ENCODE peak calls at places on chromosomes 12 and 14, in six cellular contexts. Y, A, U, C, B and X are unnamed samples.

GRCh38 chr14:81273961-81274360 is 53.2 kb upstream of the GTF2A1 start:
- DNase-seq in Y (no peak), A (no peak), U (no peak), C (no peak), B (no peak), X (no peak)

GRCh38 chr12:34218193-34219045 is 196.1 kb downstream of the ALG10 start:
- DNase-seq in Y (no peak), A (peak), U (peak), C (peak), B (peak), X (peak)

GRCh38 chr12:8773456-8773855 is 49.0 kb upstream of the A2ML1 start:
- DNase-seq in Y (no peak), A (no peak), U (peak), C (no peak), B (no peak), X (no peak)

GRCh38 chr14:55438066-55438683 is 2.2 kb downstream of the TBPL2 start:
- DNase-seq in Y (no peak), A (peak), U (no peak), C (peak), B (no peak), X (peak)

GRCh38 chr12:108852674-108853073 is 4.7 kb downstream of the SSH1 start:
- DNase-seq in Y (no peak), A (no peak), U (no peak), C (no peak), B (no peak), X (no peak)

GRCh38 chr12:106135075-106135474 is 3.7 kb downstream of the NUAK1 start:
- DNase-seq in Y (no peak), A (no peak), U (no peak), C (no peak), B (no peak), X (no peak)

GRCh38 chr12:118874698-118875548 is 106.4 kb upstream of the SRRM4 start:
- DNase-seq in Y (no peak), A (no peak), U (no peak), C (no peak), B (no peak), X (no peak)

GRCh38 chr14:22418631-22419030 is 170.4 kb downstream of the DAD1 start:
- DNase-seq in Y (no peak), A (no peak), U (no peak), C (no peak), B (no peak), X (no peak)

GRCh38 chr14:76926521-76927251 is 100.5 kb downstream of the LRRC74A start:
- DNase-seq in Y (peak), A (no peak), U (peak), C (no peak), B (no peak), X (no peak)

GRCh38 chr12:57452181-57452936 is 2.7 kb upstream of the INHBE start:
- DNase-seq in Y (peak), A (no peak), U (peak), C (no peak), B (no peak), X (no peak)

GRCh38 chr12:72098622-72099021 is 160.0 kb downstream of the TPH2 start:
- DNase-seq in Y (no peak), A (no peak), U (no peak), C (no peak), B (no peak), X (no peak)

DNA sequence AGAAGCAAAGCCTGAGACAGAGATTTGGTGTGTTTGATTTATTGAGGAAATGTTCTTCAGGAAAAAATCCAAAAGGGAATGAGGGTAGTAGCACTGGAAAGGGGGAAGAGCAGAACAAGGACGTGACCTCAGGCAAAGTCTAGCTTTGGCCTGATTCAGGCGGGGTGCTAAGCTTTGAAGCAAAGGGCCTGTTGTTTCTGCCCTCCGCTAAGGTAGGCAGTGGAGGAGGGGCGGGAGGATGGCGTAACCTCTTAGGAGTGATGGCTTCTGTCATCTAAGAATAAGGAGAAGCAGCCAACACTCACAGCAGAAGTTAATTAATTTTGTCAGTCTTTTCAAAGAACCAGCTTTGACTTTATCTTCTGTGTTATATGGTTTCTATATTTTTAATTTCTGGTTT is 20.4 kb downstream of the ABHD12B start:
- DNase-seq in Y (no peak), A (peak), U (no peak), C (no peak), B (no peak), X (no peak)
- H3K27ac ChIP-seq in Y (no peak), A (no peak), U (no peak), C (no peak), B (no peak), X (no peak)

GRCh38 chr14:37569729-37570128 is 25.3 kb downstream of the FOXA1 start:
- DNase-seq in Y (no peak), A (no peak), U (no peak), C (no peak), B (no peak), X (no peak)

GRCh38 chr14:37563189-37563588 is 31.9 kb downstream of the FOXA1 start:
- DNase-seq in Y (no peak), A (peak), U (no peak), C (no peak), B (no peak), X (no peak)

GRCh38 chr14:37566811-37567371 is 28.2 kb downstream of the FOXA1 start:
- DNase-seq in Y (no peak), A (peak), U (no peak), C (peak), B (no peak), X (no peak)

GRCh38 chr14:37571391-37571790 is 23.7 kb downstream of the FOXA1 start:
- DNase-seq in Y (no peak), A (no peak), U (no peak), C (no peak), B (no peak), X (no peak)

DNA sequence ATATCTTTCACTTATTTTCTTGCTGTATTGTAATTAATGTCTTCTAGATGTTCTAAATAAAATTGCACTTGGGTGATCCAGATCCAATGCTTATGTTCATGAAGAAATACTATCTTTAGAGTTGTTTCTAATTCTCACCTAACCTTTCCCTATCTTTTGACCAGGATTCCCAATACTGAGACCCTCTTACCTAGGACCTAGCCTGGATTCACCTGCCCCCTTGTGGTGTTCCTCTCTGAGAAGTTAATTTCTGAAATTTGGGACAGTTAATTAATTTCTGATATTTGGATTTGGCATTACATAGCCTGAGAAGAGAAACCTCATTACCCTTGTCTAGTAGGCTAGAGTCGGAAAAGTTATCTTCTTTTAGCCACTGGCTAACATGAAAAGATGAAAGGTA is 29.5 kb downstream of the FOXA1 start:
- DNase-seq in Y (no peak), A (no peak), U (no peak), C (no peak), B (no peak), X (no peak)
- TF ChIP-seq CTCF in Y (no peak), A (no peak), U (no peak), C (peak), B (peak), X (no peak)

GRCh38 chr12:132559652-132560420 is 50.5 kb downstream of the LRCOL1 start:
- DNase-seq in Y (peak), A (peak), U (peak), C (no peak), B (no peak), X (peak)
- H3K27ac ChIP-seq in Y (no peak), A (no peak), U (no peak), C (no peak), B (no peak), X (peak)

GRCh38 chr14:67133595-67134441 is 55.4 kb upstream of the GARIN2 start:
- DNase-seq in Y (no peak), A (no peak), U (no peak), C (no peak), B (no peak), X (no peak)

DNA sequence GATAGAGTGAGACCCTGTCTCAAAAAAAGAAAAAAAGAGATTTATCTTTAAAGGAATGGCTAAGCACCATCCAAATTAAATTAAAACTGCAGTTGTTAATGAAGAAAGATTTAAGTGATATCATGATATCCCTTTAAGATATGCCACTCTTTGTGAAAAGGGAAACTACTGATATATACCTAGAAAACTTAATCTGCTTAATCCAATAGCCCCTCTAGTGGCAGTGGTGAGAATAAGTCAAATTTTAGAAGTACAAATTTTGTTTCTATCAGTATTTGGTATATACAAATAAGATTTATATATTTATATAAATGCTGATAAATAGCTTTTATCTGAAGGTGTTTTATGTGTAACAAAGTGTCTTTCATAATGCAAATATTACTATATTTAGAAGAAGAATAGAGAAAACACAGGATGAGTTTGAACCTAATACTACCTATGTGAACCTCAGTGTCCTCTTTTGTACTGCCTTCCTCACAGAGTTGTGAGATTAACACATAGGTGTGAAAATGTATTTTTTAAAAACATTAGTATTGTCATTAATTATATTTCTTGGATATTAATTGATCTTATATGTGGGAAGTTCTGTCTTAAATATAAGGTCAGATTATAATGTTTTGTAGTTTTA is 51.4 kb upstream of the GARIN2 start:
- DNase-seq in Y (no peak), A (no peak), U (no peak), C (no peak), B (no peak), X (peak)
- TF ChIP-seq CTCF in Y (peak), A (peak), U (peak), C (peak), B (peak), X (peak)

GRCh38 chr12:26052652-26053051 is 72.2 kb downstream of the BHLHE41 start:
- DNase-seq in Y (no peak), A (no peak), U (no peak), C (no peak), B (no peak), X (no peak)
- H3K27ac ChIP-seq in Y (no peak), A (no peak), U (no peak), C (no peak), B (no peak), X (no peak)

GRCh38 chr12:110557300-110557699 is 25.8 kb downstream of the PPTC7 start:
- DNase-seq in Y (no peak), A (no peak), U (no peak), C (no peak), B (no peak), X (no peak)
- TF ChIP-seq CTCF in Y (no peak), A (no peak), U (no peak), C (no peak), B (no peak), X (no peak)